ENCODE peak calls at places on chromosomes 3 and 15, in four cellular contexts. Q is NCI-H345; N is activated naive CD4-positive, alpha-beta T cell treated with anti-CD3 and anti-CD28 coated beads, Interleukin-2, amount 10 ng/mL, durations not matched to agents 7 days and 5 days; J is activated CD4-positive, alpha-beta memory T cell treated with anti-CD3 and anti-CD28 coated beads for 36 hours. I is an unnamed sample.

GRCh38 chr15:67094001-67094826 is 28.8 kb downstream of the SMAD3 start:
- DNase-seq in Q (no peak), N (no peak), J (no peak), I (no peak)

GRCh38 chr3:5285439-5285838 is 97.9 kb downstream of the EDEM1 start:
- DNase-seq in Q (no peak), N (no peak), J (no peak), I (no peak)

GRCh38 chr15:44137750-44138149 is 57.3 kb downstream of the FRMD5 start:
- DNase-seq in Q (no peak), N (no peak), J (no peak), I (no peak)

GRCh38 chr3:191762323-191762960 is 301.5 kb downstream of the PYDC2 start:
- DNase-seq in Q (no peak), N (no peak), J (no peak), I (no peak)

GRCh38 chr3:53067571-53067970 is 21.7 kb upstream of the SFMBT1 start:
- DNase-seq in Q (peak), N (no peak), J (no peak), I (no peak)

GRCh38 chr3:55541016-55541415 is 53.9 kb upstream of the WNT5A start:
- DNase-seq in Q (no peak), N (no peak), J (no peak), I (no peak)

GRCh38 chr15:66405605-66406004 is 18.9 kb downstream of the MAP2K1 start:
- DNase-seq in Q (peak), N (no peak), J (no peak), I (no peak)

GRCh38 chr15:39511000-39511914 is 69.6 kb upstream of the THBS1 start:
- DNase-seq in Q (no peak), N (no peak), J (no peak), I (no peak)

GRCh38 chr3:80215191-80215590 is 447.4 kb upstream of the ROBO1 start:
- DNase-seq in Q (no peak), N (no peak), J (no peak), I (no peak)

GRCh38 chr3:138338816-138339215 is 9.2 kb upstream of the NME9 start:
- DNase-seq in Q (no peak), N (no peak), J (no peak), I (no peak)

GRCh38 chr3:114839476-114839875 is 307.6 kb downstream of the ZBTB20 start:
- DNase-seq in Q (no peak), N (no peak), J (no peak), I (peak)

GRCh38 chr3:127997961-127998360 is 54.3 kb upstream of the SEC61A1 start:
- DNase-seq in Q (peak), N (no peak), J (no peak), I (no peak)

GRCh38 chr15:42011074-42011473 is 9.8 kb downstream of the PLA2G4E start:
- DNase-seq in Q (peak), N (no peak), J (no peak), I (no peak)

GRCh38 chr3:177538064-177538742 is 340.9 kb upstream of the TBL1XR1 start:
- DNase-seq in Q (no peak), N (no peak), J (no peak), I (no peak)